ENCODE peak calls at places on chromosomes 7 and 10, in seven cellular contexts. I, B, X, R, W, P and A are unnamed samples.

GRCh38 chr10:13382759-13383753 is 35.0 kb upstream of the SEPHS1 start:
- DNase-seq in R (peak; percentile 82), P (no peak), I (no peak), B (peak; percentile 64), X (peak; percentile 36), W (peak; percentile 89), A (no peak)

GRCh38 chr10:49361735-49362568 is 33.9 kb downstream of the DRGX start:
- DNase-seq in B (no peak), R (no peak), W (no peak), P (no peak), X (no peak), I (no peak), A (no peak)

GRCh38 chr7:128879939-128880746 is 17.5 kb downstream of the ATP6V1F start:
- DNase-seq in I (no peak), W (peak; percentile 71), X (peak; percentile 47), P (peak; percentile 78), B (peak; percentile 61), R (peak; percentile 69), A (no peak)

GRCh38 chr10:130076681-130077080 is 33.9 kb downstream of the C10orf143 start:
- DNase-seq in W (no peak), R (no peak), I (no peak), P (no peak), X (no peak), B (no peak), A (no peak)

GRCh38 chr10:7121154-7121797 is 289.6 kb downstream of the SFMBT2 start:
- DNase-seq in W (peak; percentile 45), I (peak; percentile 50), X (peak; percentile 32), R (peak; percentile 43), P (peak; percentile 87), B (no peak), A (peak; percentile 22)

GRCh38 chr10:104589871-104590270 is 51.2 kb upstream of the SORCS3 start:
- DNase-seq in X (no peak), P (no peak), B (no peak), W (no peak), R (no peak), I (no peak), A (no peak)

GRCh38 chr10:128518000-128518399 is 391.8 kb upstream of the MKI67 start:
- DNase-seq in I (no peak), W (no peak), P (no peak), B (no peak), X (no peak), R (no peak), A (no peak)

GRCh38 chr10:70319824-70320223 is 36.0 kb upstream of the NPFFR1 start:
- DNase-seq in W (no peak), P (no peak), R (no peak), I (no peak), X (no peak), B (no peak), A (no peak)

GRCh38 chr7:8217200-8218068 is 44.5 kb downstream of the ICA1 start:
- DNase-seq in P (no peak), W (no peak), X (peak; percentile 68), R (no peak), I (peak; percentile 12), B (no peak), A (no peak)

GRCh38 chr10:14523286-14523685 is 192.6 kb upstream of the FRMD4A start:
- DNase-seq in W (peak; percentile 42), B (no peak), R (no peak), I (no peak), P (no peak), X (no peak), A (no peak)

GRCh38 chr10:11532329-11532728 is 79.1 kb downstream of the USP6NL start:
- DNase-seq in I (no peak), W (no peak), R (no peak), X (no peak), B (no peak), P (no peak), A (no peak)

GRCh38 chr7:135784013-135784412 is 35.4 kb upstream of the FAM180A start:
- DNase-seq in I (no peak), X (no peak), W (no peak), B (no peak), P (no peak), R (no peak), A (no peak)

GRCh38 chr10:43304687-43305333 is 37.9 kb upstream of the RASGEF1A start:
- DNase-seq in P (peak; percentile 92), I (no peak), X (peak; percentile 57), W (peak; percentile 76), R (peak; percentile 80), B (peak; percentile 79), A (no peak)

GRCh38 chr7:124989911-124990310 is 60.3 kb upstream of the POT1 start:
- DNase-seq in X (no peak), R (no peak), W (no peak), P (no peak), I (no peak), B (no peak), A (no peak)

GRCh38 chr10:103193820-103194529 is 903 bp upstream of the NT5C2 start:
- DNase-seq in R (peak; percentile 35), I (no peak), X (peak; percentile 47), B (peak; percentile 48), P (no peak), W (no peak), A (peak; percentile 12)

GRCh38 chr10:103197891-103198290 is 4.8 kb upstream of the NT5C2 start:
- DNase-seq in B (no peak), W (no peak), X (no peak), R (no peak), P (no peak), I (no peak), A (no peak)

GRCh38 chr10:103198648-103199047 is 5.6 kb upstream of the NT5C2 start:
- DNase-seq in X (no peak), I (no peak), R (no peak), B (no peak), W (no peak), P (no peak), A (no peak)

GRCh38 chr10:103199498-103199897 is 6.4 kb upstream of the NT5C2 start:
- DNase-seq in X (no peak), W (no peak), P (no peak), B (no peak), I (no peak), R (no peak), A (no peak)

DNA sequence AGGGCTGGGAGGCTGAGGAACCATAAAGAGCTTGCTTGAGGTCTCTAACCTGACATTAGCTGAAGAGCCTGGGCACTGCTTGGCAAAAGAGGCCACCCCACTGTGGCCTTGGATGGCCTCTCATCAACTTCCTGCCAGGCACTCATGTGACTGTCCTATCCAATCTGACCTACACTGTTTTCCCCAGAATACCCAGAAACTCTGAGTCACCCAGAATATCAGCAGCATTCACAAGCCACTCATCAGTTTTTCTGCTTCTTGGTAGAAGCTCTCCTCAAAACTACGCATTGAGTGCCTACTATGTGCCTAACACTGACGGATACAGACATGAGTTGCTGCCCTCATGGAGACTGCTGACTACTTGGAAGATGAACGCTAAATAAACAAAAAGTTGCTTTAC is 4.1 kb upstream of the NT5C2 start:
- DNase-seq in X (no peak), R (peak; percentile 35), I (no peak), P (peak; percentile 80), W (no peak), B (peak; percentile 72), A (no peak)
- TF ChIP-seq POLR2AphosphoS5 in X (no peak), R (no peak), I (no peak), P (peak; percentile 85), W (no peak), B (no peak), A (no peak)

DNA sequence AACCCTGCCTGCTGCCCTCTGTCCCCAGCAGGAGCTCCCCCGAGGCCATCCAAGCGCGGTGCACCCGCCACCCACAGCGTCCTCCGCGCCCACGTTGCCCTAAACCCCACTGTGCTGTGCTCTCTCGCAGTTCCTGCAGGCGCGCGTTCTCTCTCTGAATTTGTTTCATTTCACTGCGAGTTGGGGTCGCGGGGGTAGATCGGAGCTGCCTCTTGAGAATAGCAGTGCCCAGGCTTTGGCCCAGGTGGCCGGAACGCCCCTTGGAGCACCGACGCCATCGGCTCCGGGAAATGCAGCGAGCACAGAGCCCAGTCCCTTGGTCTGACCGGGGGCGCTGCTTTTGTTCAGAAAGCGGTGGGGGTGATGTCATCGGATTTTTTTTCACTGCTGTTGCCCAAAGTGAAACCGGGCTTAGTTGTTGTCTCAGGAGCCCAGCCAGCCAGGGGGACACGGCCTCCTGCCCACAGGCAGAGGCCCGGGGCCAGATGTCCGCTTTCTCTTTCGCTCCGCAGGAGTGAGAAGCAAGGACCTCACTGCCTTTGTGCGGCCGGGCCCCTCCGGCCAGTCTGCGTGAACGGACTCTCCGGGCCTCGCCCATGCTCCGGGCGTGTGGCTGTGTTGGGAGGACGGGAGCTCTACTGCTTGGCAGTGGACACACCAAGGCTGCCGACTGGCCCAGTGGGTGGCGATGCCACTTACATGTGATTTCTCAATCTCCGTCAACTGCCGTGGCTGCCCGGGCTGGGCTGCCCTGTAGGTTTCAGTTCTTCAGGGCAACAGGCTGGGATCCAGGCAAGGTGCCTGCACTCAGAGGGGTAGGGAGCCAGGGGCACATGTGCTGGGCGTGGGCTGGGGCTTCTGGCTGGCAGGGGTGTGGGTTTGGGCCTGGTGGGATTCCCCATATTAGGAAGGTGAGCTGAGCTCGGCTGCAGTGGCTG is 43.2 kb downstream of the FOXK1 start:
- DNase-seq in X (peak; percentile 84), P (peak; percentile 92), B (peak; percentile 85), I (peak; percentile 81), R (peak; percentile 83), W (peak; percentile 70), A (peak; percentile 82)
- TF ChIP-seq POLR2A in X (peak; percentile 46), P (no peak), B (no peak), I (no peak), R (no peak), W (peak; percentile 29), A (peak; percentile 41)

GRCh38 chr10:102132563-102133372 is at the start of gene PPRC1:
- DNase-seq in P (peak; percentile 99), B (peak; percentile 99), I (peak; percentile 97), X (peak; percentile 98), W (peak; percentile 98), R (peak; percentile 99), A (peak; percentile 98)
- TF ChIP-seq POLR2AphosphoS5 in P (peak; percentile 93), B (no peak), I (peak; percentile 75), X (peak; percentile 99), W (peak; percentile 91), R (peak; percentile 92), A (peak; percentile 68)

GRCh38 chr10:92544296-92544695 is 29.6 kb downstream of the IDE start:
- DNase-seq in I (no peak), R (no peak), P (no peak), X (no peak), W (no peak), B (no peak), A (no peak)

GRCh38 chr10:92541583-92541982 is 32.3 kb downstream of the IDE start:
- DNase-seq in B (no peak), I (no peak), P (no peak), W (no peak), X (no peak), R (no peak), A (no peak)

GRCh38 chr10:92542458-92542857 is 31.4 kb downstream of the IDE start:
- DNase-seq in B (no peak), I (no peak), P (no peak), W (no peak), X (no peak), R (no peak), A (no peak)

DNA sequence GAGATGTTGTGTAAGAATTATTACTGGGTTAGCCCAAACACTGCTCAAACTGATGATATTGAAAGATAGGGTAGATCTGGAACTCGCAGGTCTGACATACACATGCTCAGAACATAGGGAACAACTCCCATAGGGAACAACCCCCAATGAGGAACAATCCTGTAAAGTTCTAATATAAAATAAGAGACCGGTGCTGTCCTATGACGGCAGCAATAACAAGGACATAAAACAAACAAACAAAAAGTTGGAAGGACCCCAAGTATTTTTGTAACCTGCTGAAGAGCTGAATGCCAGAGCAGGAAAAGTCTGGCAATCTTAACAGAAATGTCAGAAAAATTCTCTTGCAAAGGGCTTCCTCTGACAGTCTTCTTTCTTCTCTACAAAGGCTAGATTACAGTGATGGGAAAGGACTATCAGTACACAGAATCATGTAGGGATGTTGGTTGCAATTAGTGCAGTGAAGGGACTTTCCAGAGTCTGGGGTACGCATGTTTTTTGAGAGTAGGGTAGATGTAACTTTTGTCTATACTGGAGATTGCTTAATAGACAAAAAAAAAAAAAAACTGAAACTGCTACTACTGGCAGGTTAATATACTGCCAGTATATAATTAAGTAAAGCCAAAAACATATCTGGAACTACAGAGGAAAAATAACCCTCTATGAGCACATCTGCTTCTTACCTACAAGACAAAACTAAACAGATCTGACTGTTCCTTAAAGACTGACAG is 35.5 kb downstream of the IDE start:
- DNase-seq in B (no peak), P (no peak), I (no peak), X (peak; percentile 7), R (no peak), W (no peak), A (no peak)
- TF ChIP-seq POLR2A in B (no peak), P (no peak), I (no peak), X (no peak), R (no peak), W (no peak), A (no peak)